ENCODE peak calls at places on chromosomes 4 and X, in ten cellular contexts. U is ELR; E is SW480; Z is tibial artery; D is DMS153; I is HT1080; G is foreskin keratinocyte; R is stimulated activated CD4-positive, alpha-beta T cell treated with anti-CD3 and anti-CD28 coated beads, Interleukin-2, amount 100 ng/mL, for 24 hours; K is effector memory CD4-positive, alpha-beta T cell; F is NCI-H1092. Q is an unnamed sample.

GRCh38 chrX:136574548-136574947 is 42.5 kb downstream of the VGLL1 start:
- DNase-seq in D (peak), U (no peak), R (no peak), I (no peak), G (no peak), E (no peak), F (no peak), Z (no peak), K (no peak), Q (peak)

GRCh38 chr4:57061395-57061794 is 48.8 kb downstream of the IGFBP7 start:
- DNase-seq in K (no peak), Z (no peak), D (no peak), U (no peak), F (no peak), I (no peak), E (no peak), G (no peak), R (no peak), Q (no peak)

GRCh38 chrX:116317409-116317808 is 119.0 kb upstream of the SLC6A14 start:
- DNase-seq in K (no peak), I (peak), Z (no peak), U (peak), D (no peak), G (peak), E (no peak), F (no peak), R (no peak), Q (no peak)

GRCh38 chr4:115325836-115326235 is 212.4 kb upstream of the NDST4 start:
- DNase-seq in F (no peak), U (no peak), K (no peak), Z (no peak), G (no peak), D (no peak), E (no peak), R (no peak), I (no peak), Q (no peak)

GRCh38 chr4:157271166-157271869 is 50.8 kb downstream of the GRIA2 start:
- DNase-seq in R (no peak), G (peak), U (peak), E (peak), I (peak), F (no peak), K (no peak), D (no peak), Z (no peak), Q (peak)

GRCh38 chrX:19735244-19735643 is 152.2 kb downstream of the SH3KBP1 start:
- DNase-seq in K (no peak), D (no peak), F (no peak), E (no peak), G (no peak), R (no peak), U (no peak), Z (no peak), I (no peak), Q (no peak)

GRCh38 chr4:1883583-1883982 is 12.4 kb downstream of the NSD2 start:
- DNase-seq in D (no peak), G (no peak), I (no peak), F (no peak), U (no peak), Z (no peak), R (no peak), K (no peak), E (no peak), Q (no peak)

GRCh38 chr4:105679186-105679585 is 29.3 kb downstream of the INTS12 start:
- DNase-seq in U (no peak), R (no peak), E (no peak), I (peak), Z (no peak), F (no peak), K (no peak), D (no peak), G (no peak), Q (peak)

GRCh38 chrX:120358687-120359086 is 3.2 kb upstream of the ATP1B4 start:
- DNase-seq in D (no peak), U (peak), F (no peak), Z (no peak), I (peak), E (peak), G (peak), R (peak), K (no peak), Q (peak)

GRCh38 chr4:107058828-107059227 is 22.7 kb upstream of the DKK2 start:
- DNase-seq in R (no peak), G (no peak), K (no peak), I (peak), E (no peak), D (no peak), Z (no peak), U (peak), F (no peak), Q (peak)

GRCh38 chr4:112552668-112553067 is 36.7 kb upstream of the NEUROG2 start:
- DNase-seq in U (peak), F (no peak), D (no peak), R (no peak), E (peak), G (peak), K (no peak), I (peak), Z (no peak), Q (peak)

GRCh38 chr4:3451956-3452355 is 10.2 kb downstream of the HGFAC start:
- DNase-seq in U (peak), E (no peak), K (no peak), G (peak), Z (no peak), I (no peak), R (no peak), F (no peak), D (no peak), Q (peak)

GRCh38 chr4:113823291-113823659 is 61.7 kb upstream of the CAMK2D start:
- DNase-seq in Z (no peak), F (no peak), I (no peak), K (no peak), E (no peak), D (no peak), R (no peak), U (peak), G (no peak), Q (no peak)

GRCh38 chrX:152070186-152070585 is 68.2 kb downstream of the MAGEA10 start:
- DNase-seq in I (no peak), R (no peak), E (no peak), G (peak), U (no peak), D (no peak), F (no peak), Z (no peak), K (no peak), Q (no peak)

Q was measured in Daoy.